ENCODE peak calls at places on chromosomes 12 and 14, in ten cellular contexts. One of them, this sample, is unnamed.

GRCh38 chr14:33758545-33758944 is 192.3 kb downstream of the EGLN3 start:
- DNase-seq in GM12891: no peak
- DNase-seq in stomach: no peak
- DNase-seq in A549: no peak
- DNase-seq in IMR-90: no peak
- DNase-seq in sigmoid colon: no peak
- DNase-seq in heart left ventricle: no peak
- DNase-seq in tibial nerve: no peak
- DNase-seq in lower leg skin: no peak
- DNase-seq in body of pancreas: no peak
- DNase-seq in this sample: no peak

GRCh38 chr12:83945871-83946270 is 966.7 kb downstream of the SLC6A15 start:
- DNase-seq in GM12891: no peak
- DNase-seq in sigmoid colon: no peak
- DNase-seq in A549: peak; percentile 57
- DNase-seq in body of pancreas: no peak
- DNase-seq in IMR-90: peak; percentile 52
- DNase-seq in lower leg skin: no peak
- DNase-seq in stomach: no peak
- DNase-seq in tibial nerve: no peak
- DNase-seq in heart left ventricle: no peak
- DNase-seq in this sample: no peak

GRCh38 chr14:104266643-104267575 is 128.5 kb downstream of the KIF26A start:
- DNase-seq in body of pancreas: peak; percentile 3
- DNase-seq in lower leg skin: no peak
- DNase-seq in GM12891: no peak
- DNase-seq in A549: no peak
- DNase-seq in stomach: peak; percentile 17
- DNase-seq in sigmoid colon: no peak
- DNase-seq in IMR-90: no peak
- DNase-seq in heart left ventricle: peak; percentile 11
- DNase-seq in tibial nerve: no peak
- DNase-seq in this sample: peak; percentile 38

GRCh38 chr12:121444842-121445202 is 44.9 kb downstream of the RNF34 start:
- DNase-seq in body of pancreas: no peak
- DNase-seq in sigmoid colon: no peak
- DNase-seq in A549: no peak
- DNase-seq in stomach: no peak
- DNase-seq in IMR-90: no peak
- DNase-seq in GM12891: no peak
- DNase-seq in heart left ventricle: no peak
- DNase-seq in tibial nerve: no peak
- DNase-seq in lower leg skin: no peak
- DNase-seq in this sample: no peak

GRCh38 chr14:102464846-102465341 is 44.7 kb downstream of the ANKRD9 start:
- DNase-seq in tibial nerve: no peak
- DNase-seq in A549: no peak
- DNase-seq in GM12891: no peak
- DNase-seq in lower leg skin: no peak
- DNase-seq in body of pancreas: peak; percentile 35
- DNase-seq in IMR-90: no peak
- DNase-seq in sigmoid colon: no peak
- DNase-seq in heart left ventricle: no peak
- DNase-seq in stomach: peak; percentile 34
- DNase-seq in this sample: no peak

GRCh38 chr12:47156167-47156736 is 76.5 kb upstream of the AMIGO2 start:
- DNase-seq in A549: peak; percentile 73
- DNase-seq in body of pancreas: peak; percentile 74
- DNase-seq in tibial nerve: no peak
- DNase-seq in GM12891: no peak
- DNase-seq in stomach: no peak
- DNase-seq in heart left ventricle: no peak
- DNase-seq in lower leg skin: no peak
- DNase-seq in sigmoid colon: no peak
- DNase-seq in IMR-90: peak; percentile 52
- DNase-seq in this sample: no peak

GRCh38 chr12:45268672-45269406 is 52.9 kb downstream of the ANO6 start:
- DNase-seq in A549: peak; percentile 64
- DNase-seq in sigmoid colon: peak; percentile 86
- DNase-seq in tibial nerve: peak; percentile 67
- DNase-seq in lower leg skin: peak; percentile 89
- DNase-seq in IMR-90: peak; percentile 82
- DNase-seq in body of pancreas: peak; percentile 82
- DNase-seq in GM12891: no peak
- DNase-seq in heart left ventricle: peak; percentile 85
- DNase-seq in stomach: peak; percentile 76
- DNase-seq in this sample: peak; percentile 61

GRCh38 chr12:52207895-52208294 is 16.1 kb upstream of the KRT80 start:
- DNase-seq in lower leg skin: peak; percentile 95
- DNase-seq in stomach: peak; percentile 86
- DNase-seq in heart left ventricle: peak; percentile 77
- DNase-seq in GM12891: no peak
- DNase-seq in IMR-90: peak; percentile 28
- DNase-seq in A549: no peak
- DNase-seq in body of pancreas: peak; percentile 98
- DNase-seq in tibial nerve: peak; percentile 41
- DNase-seq in sigmoid colon: peak; percentile 75
- DNase-seq in this sample: peak; percentile 93

GRCh38 chr14:54488318-54488645 is 498 bp downstream of the GMFB start:
- DNase-seq in lower leg skin: no peak
- DNase-seq in stomach: no peak
- DNase-seq in GM12891: peak; percentile 29
- DNase-seq in body of pancreas: no peak
- DNase-seq in sigmoid colon: no peak
- DNase-seq in heart left ventricle: no peak
- DNase-seq in IMR-90: no peak
- DNase-seq in A549: no peak
- DNase-seq in tibial nerve: no peak
- DNase-seq in this sample: no peak

GRCh38 chr14:54489731-54490447 is 1.1 kb upstream of the GMFB start:
- DNase-seq in sigmoid colon: no peak
- DNase-seq in tibial nerve: no peak
- DNase-seq in body of pancreas: no peak
- DNase-seq in stomach: no peak
- DNase-seq in GM12891: no peak
- DNase-seq in IMR-90: no peak
- DNase-seq in heart left ventricle: no peak
- DNase-seq in lower leg skin: no peak
- DNase-seq in A549: no peak
- DNase-seq in this sample: no peak

GRCh38 chr14:54487771-54488170 is 1.0 kb downstream of the GMFB start:
- DNase-seq in heart left ventricle: no peak
- DNase-seq in GM12891: no peak
- DNase-seq in lower leg skin: no peak
- DNase-seq in sigmoid colon: no peak
- DNase-seq in A549: peak; percentile 53
- DNase-seq in IMR-90: peak; percentile 53
- DNase-seq in tibial nerve: no peak
- DNase-seq in body of pancreas: no peak
- DNase-seq in stomach: no peak
- DNase-seq in this sample: no peak

GRCh38 chr14:54489318-54489683 is 521 bp upstream of the GMFB start:
- DNase-seq in heart left ventricle: no peak
- DNase-seq in GM12891: no peak
- DNase-seq in A549: no peak
- DNase-seq in body of pancreas: no peak
- DNase-seq in stomach: no peak
- DNase-seq in lower leg skin: no peak
- DNase-seq in tibial nerve: no peak
- DNase-seq in IMR-90: no peak
- DNase-seq in sigmoid colon: no peak
- DNase-seq in this sample: no peak

DNA sequence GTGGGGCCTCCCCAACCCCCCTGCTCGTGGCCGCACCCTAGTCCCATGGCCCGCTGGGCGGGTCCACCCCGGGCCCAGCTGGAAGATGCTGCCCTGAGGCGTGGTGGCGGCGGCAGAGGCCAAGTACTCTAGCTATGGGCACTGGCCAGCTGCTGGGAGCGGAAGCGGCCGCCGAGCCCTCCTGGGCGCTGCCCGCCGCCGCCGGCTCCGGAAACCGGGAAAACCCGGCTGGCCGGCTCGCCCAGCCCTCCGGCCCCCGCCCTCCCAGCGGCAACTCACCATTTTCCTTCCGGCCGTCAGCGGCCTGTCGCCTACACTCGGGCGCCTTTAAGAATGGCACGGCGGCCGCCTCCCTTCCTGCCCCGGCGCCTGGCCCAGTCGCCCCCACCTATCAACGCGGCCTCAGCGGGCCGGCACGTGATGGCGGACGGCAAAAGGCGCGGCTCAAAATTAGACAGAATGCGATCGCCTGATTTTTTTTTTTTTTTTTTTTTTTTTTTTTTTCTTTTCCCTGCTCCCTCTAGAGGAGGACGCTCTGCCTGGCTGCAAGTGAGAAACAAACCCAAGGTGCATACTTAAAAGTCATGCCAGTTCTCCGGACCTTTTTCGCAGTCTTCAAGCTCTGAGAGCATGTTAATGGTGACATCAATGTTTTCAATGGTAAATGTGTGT is at the start of gene GMFB:
- DNase-seq in lower leg skin: peak; percentile 98
- DNase-seq in A549: peak; percentile 94
- DNase-seq in GM12891: peak; percentile 82
- DNase-seq in IMR-90: peak; percentile 91
- DNase-seq in stomach: peak; percentile 93
- DNase-seq in heart left ventricle: peak; percentile 95
- DNase-seq in sigmoid colon: peak; percentile 96
- DNase-seq in body of pancreas: peak; percentile 94
- DNase-seq in tibial nerve: peak; percentile 90
- DNase-seq in this sample: peak; percentile 88
- TF ChIP-seq POLR2A in lower leg skin: no peak
- TF ChIP-seq POLR2A in A549: peak; percentile 69
- TF ChIP-seq POLR2A in GM12891: peak; percentile 74
- TF ChIP-seq POLR2A in IMR-90: peak; percentile 94
- TF ChIP-seq POLR2A in stomach: no peak
- TF ChIP-seq POLR2A in heart left ventricle: peak; percentile 4
- TF ChIP-seq POLR2A in sigmoid colon: peak; percentile 62
- TF ChIP-seq POLR2A in body of pancreas: peak; percentile 89
- TF ChIP-seq POLR2A in tibial nerve: peak; percentile 73
- TF ChIP-seq POLR2A in this sample: peak; percentile 59

DNA sequence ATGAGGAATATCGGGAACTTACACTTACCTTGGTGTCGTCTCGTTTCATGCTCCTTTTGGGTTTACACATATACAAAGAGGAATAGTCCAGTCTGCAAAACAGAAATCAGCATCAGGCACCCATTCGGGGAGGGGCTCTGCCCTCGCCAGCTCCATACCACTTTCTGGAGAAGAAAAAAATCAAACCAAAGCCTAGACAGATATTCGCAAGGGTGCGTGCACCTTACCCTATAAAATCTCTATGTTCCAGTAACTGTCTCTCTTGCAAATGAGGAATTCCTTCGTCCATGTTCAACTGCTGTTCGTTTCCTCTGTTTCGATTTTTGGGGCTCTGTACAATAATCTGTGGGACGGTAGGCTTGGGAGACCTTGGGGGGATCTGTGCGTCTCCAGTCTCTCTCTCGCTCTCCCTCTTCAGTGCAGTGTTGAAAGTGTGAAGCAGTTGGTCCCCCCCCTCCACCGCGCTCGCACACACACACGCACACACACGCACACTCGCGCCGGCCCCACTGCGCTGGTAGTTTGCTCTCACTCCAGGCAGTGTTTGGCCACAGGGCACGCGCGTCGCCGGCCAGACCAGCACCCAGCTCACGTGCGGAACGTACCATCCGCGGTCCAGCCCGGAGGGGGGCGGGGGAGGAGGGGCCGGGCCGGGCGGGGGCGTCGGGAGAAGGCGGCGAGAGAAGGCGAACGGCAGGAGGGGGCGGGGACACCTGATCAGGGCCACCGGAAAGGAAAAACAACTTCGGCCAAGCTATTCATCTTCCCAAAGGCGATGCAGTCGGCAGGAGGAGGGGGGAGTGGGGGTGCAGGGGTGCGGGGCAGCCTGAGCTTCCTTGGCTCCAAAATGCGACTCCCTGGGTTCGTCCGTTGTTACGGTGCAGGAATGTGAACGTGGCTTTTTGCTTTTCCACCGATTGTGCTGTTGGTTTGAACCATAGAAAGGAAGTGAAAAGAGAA is at the start of gene BHLHE41:
- DNase-seq in heart left ventricle: peak; percentile 85
- DNase-seq in stomach: peak; percentile 78
- DNase-seq in IMR-90: peak; percentile 36
- DNase-seq in A549: no peak
- DNase-seq in tibial nerve: peak; percentile 64
- DNase-seq in body of pancreas: peak; percentile 86
- DNase-seq in lower leg skin: peak; percentile 95
- DNase-seq in sigmoid colon: peak; percentile 92
- DNase-seq in GM12891: no peak
- DNase-seq in this sample: peak; percentile 79
- TF ChIP-seq POLR2A in heart left ventricle: no peak
- TF ChIP-seq POLR2A in stomach: no peak
- TF ChIP-seq POLR2A in IMR-90: no peak
- TF ChIP-seq POLR2A in A549: no peak
- TF ChIP-seq POLR2A in tibial nerve: peak; percentile 48
- TF ChIP-seq POLR2A in body of pancreas: peak; percentile 87
- TF ChIP-seq POLR2A in lower leg skin: no peak
- TF ChIP-seq POLR2A in sigmoid colon: peak; percentile 77
- TF ChIP-seq POLR2A in GM12891: no peak
- TF ChIP-seq POLR2A in this sample: no peak

DNA sequence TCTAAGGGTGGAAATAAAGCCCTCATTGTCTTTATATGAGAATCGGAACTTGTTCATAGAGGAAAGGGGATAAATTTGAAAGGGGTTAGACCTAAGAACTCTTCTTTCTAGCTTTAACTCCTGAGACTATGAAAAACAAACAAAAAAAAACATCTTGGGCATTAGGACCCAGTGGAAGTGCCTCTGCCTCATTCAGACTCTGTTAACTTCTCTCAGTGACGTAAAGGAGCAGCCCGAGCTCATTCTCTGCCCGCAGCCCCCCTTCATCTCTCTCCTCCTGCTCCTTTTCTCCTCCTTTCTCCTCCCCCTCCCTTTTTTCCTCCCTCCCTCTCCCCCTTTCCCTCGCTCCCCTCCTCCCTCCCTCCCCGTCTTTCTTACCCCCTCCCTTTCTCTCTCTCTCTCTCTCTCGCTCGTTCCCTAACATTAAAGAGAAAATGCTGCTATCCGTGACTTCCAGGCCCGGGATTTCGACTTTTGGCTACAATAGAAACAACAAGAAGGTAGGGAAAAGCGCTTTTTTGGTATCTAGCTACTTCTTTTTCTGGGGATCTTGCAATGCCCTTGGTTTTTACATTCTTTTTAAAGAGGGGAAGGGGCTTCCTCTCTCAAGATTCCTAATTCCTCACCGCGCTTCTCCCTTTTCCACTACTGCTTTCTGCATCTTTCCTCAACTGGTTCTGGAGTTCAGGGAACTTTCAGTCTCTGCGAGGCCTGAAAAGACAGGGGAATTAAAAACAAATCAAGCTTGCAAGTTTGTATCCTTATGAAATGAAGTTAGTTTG is at the start of gene RBMS2:
- DNase-seq in GM12891: peak; percentile 24
- DNase-seq in sigmoid colon: peak; percentile 95
- DNase-seq in tibial nerve: peak; percentile 84
- DNase-seq in body of pancreas: peak; percentile 78
- DNase-seq in IMR-90: peak; percentile 94
- DNase-seq in heart left ventricle: peak; percentile 88
- DNase-seq in A549: peak; percentile 96
- DNase-seq in stomach: peak; percentile 71
- DNase-seq in lower leg skin: peak; percentile 94
- DNase-seq in this sample: peak; percentile 74
- TF ChIP-seq POLR2A in GM12891: no peak
- TF ChIP-seq POLR2A in sigmoid colon: peak; percentile 7
- TF ChIP-seq POLR2A in tibial nerve: no peak
- TF ChIP-seq POLR2A in body of pancreas: no peak
- TF ChIP-seq POLR2A in IMR-90: no peak
- TF ChIP-seq POLR2A in heart left ventricle: no peak
- TF ChIP-seq POLR2A in A549: no peak
- TF ChIP-seq POLR2A in stomach: no peak
- TF ChIP-seq POLR2A in lower leg skin: no peak
- TF ChIP-seq POLR2A in this sample: no peak

GRCh38 chr14:58298477-58298879 is at the start of gene ARID4A:
- DNase-seq in tibial nerve: peak; percentile 92
- DNase-seq in IMR-90: no peak
- DNase-seq in stomach: peak; percentile 87
- DNase-seq in sigmoid colon: peak; percentile 98
- DNase-seq in lower leg skin: peak; percentile 97
- DNase-seq in heart left ventricle: peak; percentile 91
- DNase-seq in A549: no peak
- DNase-seq in GM12891: no peak
- DNase-seq in body of pancreas: peak; percentile 92
- DNase-seq in this sample: peak; percentile 83
- TF ChIP-seq POLR2A in tibial nerve: peak; percentile 91
- TF ChIP-seq POLR2A in IMR-90: no peak
- TF ChIP-seq POLR2A in stomach: peak; percentile 83
- TF ChIP-seq POLR2A in sigmoid colon: peak; percentile 94
- TF ChIP-seq POLR2A in lower leg skin: no peak
- TF ChIP-seq POLR2A in heart left ventricle: peak; percentile 46
- TF ChIP-seq POLR2A in A549: peak; percentile 68
- TF ChIP-seq POLR2A in GM12891: peak; percentile 35
- TF ChIP-seq POLR2A in body of pancreas: peak; percentile 93
- TF ChIP-seq POLR2A in this sample: peak; percentile 90